ENCODE peak calls at places on chromosome 6, in eight cellular contexts. Q is H9; N is CD4-positive, alpha-beta memory T cell; M is SK-N-SH; X is heart left ventricle; G is testis; C is mammary epithelial cell; E is upper lobe of right lung. P is an unnamed sample.

GRCh38 chr6:66926060-66926459 is 1219.0 kb upstream of the EYS start:
- DNase-seq in N (no peak), C (no peak), E (no peak), M (no peak), G (no peak), Q (no peak), X (no peak), P (no peak)

GRCh38 chr6:67121115-67121514 is 1414.1 kb upstream of the EYS start:
- DNase-seq in C (no peak), G (no peak), E (no peak), Q (no peak), N (no peak), X (no peak), M (no peak), P (no peak)

GRCh38 chr6:111871725-111872520 is 1.3 kb downstream of the FYN start:
- DNase-seq in M (peak), N (peak), G (peak), E (no peak), Q (no peak), X (peak), C (peak), P (no peak)

GRCh38 chr6:57262901-57263694 is 41.0 kb upstream of the RAB23 start:
- DNase-seq in Q (no peak), E (no peak), N (no peak), G (no peak), X (no peak), C (peak), M (no peak), P (no peak)

GRCh38 chr6:80769101-80769500 is 662.6 kb downstream of the BCKDHB start:
- DNase-seq in Q (no peak), C (no peak), X (no peak), M (no peak), N (no peak), E (no peak), G (no peak), P (no peak)

GRCh38 chr6:35181313-35181932 is 32.3 kb upstream of the SCUBE3 start:
- DNase-seq in E (no peak), Q (no peak), M (no peak), G (peak), N (no peak), X (no peak), C (no peak), P (no peak)

GRCh38 chr6:138455746-138456392 is 43.4 kb downstream of the NHSL1 start:
- DNase-seq in M (no peak), C (peak), N (peak), G (no peak), E (no peak), X (no peak), Q (no peak), P (no peak)

GRCh38 chr6:119267506-119267905 is 82.1 kb downstream of the MAN1A1 start:
- DNase-seq in N (no peak), E (no peak), X (no peak), G (no peak), Q (no peak), C (no peak), M (no peak), P (no peak)

GRCh38 chr6:33171096-33171888 is 21.0 kb downstream of the COL11A2 start:
- DNase-seq in C (no peak), X (no peak), Q (no peak), E (peak), M (no peak), N (no peak), G (no peak), P (no peak)

GRCh38 chr6:132286298-132287019 is 114.8 kb downstream of the MOXD1 start:
- DNase-seq in G (no peak), M (no peak), Q (no peak), C (no peak), X (no peak), E (no peak), N (no peak), P (no peak)

GRCh38 chr6:121817141-121817540 is 381.7 kb downstream of the GJA1 start:
- DNase-seq in X (no peak), M (no peak), E (no peak), C (no peak), Q (no peak), G (no peak), N (no peak), P (no peak)

GRCh38 chr6:37137201-37137880 is 32.6 kb upstream of the PIM1 start:
- DNase-seq in C (peak), G (no peak), E (no peak), Q (no peak), X (no peak), N (peak), M (peak), P (no peak)

GRCh38 chr6:75794351-75794846 is 45.4 kb downstream of the MYO6 start:
- DNase-seq in G (no peak), C (no peak), Q (no peak), X (no peak), M (no peak), N (no peak), E (no peak), P (no peak)

GRCh38 chr6:38725414-38726183 is 10.5 kb downstream of the DNAH8 start:
- DNase-seq in G (no peak), E (no peak), Q (no peak), C (peak), M (no peak), N (no peak), X (no peak), P (no peak)

GRCh38 chr6:41092421-41093140 is 19.8 kb downstream of the NFYA start:
- DNase-seq in M (peak), G (no peak), E (no peak), X (no peak), C (peak), Q (no peak), N (no peak), P (no peak)

GRCh38 chr6:104940881-104941693 is 15.8 kb upstream of the LIN28B start:
- DNase-seq in M (peak), X (no peak), C (peak), N (no peak), E (no peak), Q (peak), G (peak), P (peak)

GRCh38 chr6:14439419-14439818 is 321.8 kb downstream of the CD83 start:
- DNase-seq in X (no peak), Q (no peak), M (no peak), C (no peak), E (no peak), N (no peak), G (no peak), P (no peak)

GRCh38 chr6:143286280-143286795 is 164.2 kb downstream of the ADAT2 start:
- DNase-seq in C (peak), X (no peak), Q (no peak), M (no peak), G (no peak), N (no peak), E (no peak), P (no peak)

GRCh38 chr6:161232001-161232400 is 41.9 kb downstream of the AGPAT4 start:
- DNase-seq in M (no peak), Q (no peak), G (no peak), X (no peak), E (no peak), N (no peak), C (no peak), P (no peak)

GRCh38 chr6:149132336-149132735 is 185.2 kb upstream of the TAB2 start:
- DNase-seq in M (no peak), C (no peak), N (no peak), X (no peak), G (no peak), Q (no peak), E (no peak), P (no peak)

GRCh38 chr6:105596284-105596755 is 193.4 kb upstream of the PREP start:
- DNase-seq in E (no peak), N (no peak), Q (no peak), C (peak), X (no peak), G (no peak), M (no peak), P (no peak)

GRCh38 chr6:144156334-144156733 is 6.0 kb downstream of the STX11 start:
- DNase-seq in E (no peak), M (no peak), Q (no peak), G (no peak), N (no peak), C (no peak), X (no peak), P (no peak)

GRCh38 chr6:9138856-9139426 is 703.6 kb upstream of the SLC35B3 start:
- DNase-seq in G (no peak), M (no peak), X (no peak), N (no peak), Q (no peak), C (no peak), E (no peak), P (no peak)

GRCh38 chr6:30323806-30324205 is 2.9 kb upstream of the TRIM39 start:
- DNase-seq in Q (no peak), E (no peak), C (peak), N (no peak), X (no peak), G (no peak), M (no peak), P (no peak)

GRCh38 chr6:121523628-121524027 is 88.2 kb downstream of the GJA1 start:
- DNase-seq in N (no peak), M (no peak), E (no peak), X (no peak), C (no peak), Q (no peak), G (no peak), P (no peak)

GRCh38 chr6:143561105-143561704 is 49.7 kb upstream of the FUCA2 start:
- DNase-seq in N (no peak), X (no peak), M (no peak), G (no peak), C (no peak), Q (no peak), E (no peak), P (no peak)

GRCh38 chr6:92820531-92820930 is 598.8 kb downstream of the EPHA7 start:
- DNase-seq in C (no peak), X (no peak), N (no peak), E (no peak), M (no peak), G (no peak), Q (no peak), P (no peak)

GRCh38 chr6:105270511-105270910 is 90.7 kb upstream of the POPDC3 start:
- DNase-seq in M (no peak), E (no peak), C (peak), X (no peak), G (no peak), N (no peak), Q (no peak), P (no peak)

GRCh38 chr6:150068173-150068785 is 642 bp downstream of the ULBP3 start:
- DNase-seq in E (no peak), C (no peak), N (no peak), Q (no peak), G (no peak), M (no peak), X (no peak), P (no peak)

GRCh38 chr6:30763618-30764489 is 19.5 kb upstream of the IER3 start:
- DNase-seq in M (no peak), X (no peak), G (no peak), C (peak), E (no peak), Q (peak), N (no peak), P (no peak)

GRCh38 chr6:2502096-2502997 is 248.4 kb downstream of the MYLK4 start:
- DNase-seq in Q (no peak), C (no peak), X (no peak), G (no peak), M (no peak), E (no peak), N (no peak), P (no peak)

GRCh38 chr6:99568103-99568933 is at the start of gene CCNC:
- DNase-seq in N (peak), M (peak), G (peak), Q (peak), C (peak), X (peak), E (peak), P (peak)

GRCh38 chr6:6004147-6004995 is 2.4 kb downstream of the NRN1 start:
- DNase-seq in Q (peak), C (peak), N (no peak), G (no peak), M (peak), E (no peak), X (no peak), P (no peak)
- H3K27ac ChIP-seq in Q (no peak), C (no peak), N (no peak), G (no peak), M (no peak), E (peak), X (peak), P (peak)

GRCh38 chr6:159305159-159305558 is 136.0 kb downstream of the FNDC1 start:
- DNase-seq in G (no peak), E (no peak), M (no peak), N (no peak), X (no peak), Q (no peak), C (no peak), P (no peak)
- H3K27ac ChIP-seq in G (no peak), E (no peak), M (no peak), N (no peak), X (no peak), Q (no peak), C (no peak), P (no peak)

GRCh38 chr6:108001696-108002231 is 43.8 kb upstream of the SEC63 start:
- DNase-seq in E (no peak), N (no peak), M (no peak), C (no peak), G (no peak), Q (no peak), X (no peak), P (no peak)
- H3K27ac ChIP-seq in E (no peak), N (no peak), M (no peak), C (no peak), G (no peak), Q (no peak), X (no peak), P (no peak)

GRCh38 chr6:16481680-16482079 is 243.3 kb downstream of the GMPR start:
- DNase-seq in G (no peak), Q (no peak), C (no peak), E (no peak), X (no peak), M (no peak), N (peak), P (no peak)
- H3K27ac ChIP-seq in G (no peak), Q (no peak), C (no peak), E (no peak), X (no peak), M (no peak), N (peak), P (no peak)